ENCODE peak calls at places on chromosome 18, in six cellular contexts. One of them, this sample, is unnamed.

GRCh38 chr18:35580748-35581534 is 599 bp upstream of the GALNT1 start:
- DNase-seq in Peyer's patch: peak
- DNase-seq in CD8-positive, alpha-beta memory T cell: peak
- DNase-seq in cardiac fibroblast: peak
- DNase-seq in fibroblast of lung: peak
- DNase-seq in tibial nerve: peak
- DNase-seq in this sample: no peak

GRCh38 chr18:36337679-36338419 is 40.3 kb downstream of the FHOD3 start:
- DNase-seq in CD8-positive, alpha-beta memory T cell: no peak
- DNase-seq in fibroblast of lung: no peak
- DNase-seq in cardiac fibroblast: no peak
- DNase-seq in tibial nerve: no peak
- DNase-seq in Peyer's patch: no peak
- DNase-seq in this sample: no peak

GRCh38 chr18:67133669-67134068 is 382.9 kb downstream of the DSEL start:
- DNase-seq in cardiac fibroblast: no peak
- DNase-seq in tibial nerve: no peak
- DNase-seq in fibroblast of lung: no peak
- DNase-seq in Peyer's patch: no peak
- DNase-seq in CD8-positive, alpha-beta memory T cell: no peak
- DNase-seq in this sample: no peak

GRCh38 chr18:13264091-13264777 is 45.7 kb downstream of the LDLRAD4 start:
- DNase-seq in fibroblast of lung: peak
- DNase-seq in CD8-positive, alpha-beta memory T cell: no peak
- DNase-seq in Peyer's patch: no peak
- DNase-seq in cardiac fibroblast: no peak
- DNase-seq in tibial nerve: no peak
- DNase-seq in this sample: no peak

GRCh38 chr18:12388440-12388839 is 11.4 kb upstream of the AFG3L2 start:
- DNase-seq in fibroblast of lung: no peak
- DNase-seq in cardiac fibroblast: no peak
- DNase-seq in Peyer's patch: no peak
- DNase-seq in tibial nerve: no peak
- DNase-seq in CD8-positive, alpha-beta memory T cell: no peak
- DNase-seq in this sample: no peak

GRCh38 chr18:13626544-13626908 is 99.8 kb downstream of the FAM210A start:
- DNase-seq in Peyer's patch: no peak
- DNase-seq in cardiac fibroblast: no peak
- DNase-seq in tibial nerve: no peak
- DNase-seq in fibroblast of lung: no peak
- DNase-seq in CD8-positive, alpha-beta memory T cell: no peak
- DNase-seq in this sample: no peak

GRCh38 chr18:53567935-53568574 is 656.4 kb downstream of the MBD2 start:
- DNase-seq in cardiac fibroblast: peak
- DNase-seq in tibial nerve: no peak
- DNase-seq in CD8-positive, alpha-beta memory T cell: no peak
- DNase-seq in fibroblast of lung: peak
- DNase-seq in Peyer's patch: no peak
- DNase-seq in this sample: peak

GRCh38 chr18:49893036-49893435 is 79.7 kb upstream of the ACAA2 start:
- DNase-seq in fibroblast of lung: no peak
- DNase-seq in Peyer's patch: no peak
- DNase-seq in CD8-positive, alpha-beta memory T cell: no peak
- DNase-seq in cardiac fibroblast: no peak
- DNase-seq in tibial nerve: no peak
- DNase-seq in this sample: no peak

GRCh38 chr18:27005589-27005988 is 140.1 kb upstream of the AQP4 start:
- DNase-seq in cardiac fibroblast: peak
- DNase-seq in fibroblast of lung: no peak
- DNase-seq in tibial nerve: no peak
- DNase-seq in Peyer's patch: no peak
- DNase-seq in CD8-positive, alpha-beta memory T cell: no peak
- DNase-seq in this sample: no peak

GRCh38 chr18:36697905-36698304 is 130.9 kb downstream of the TPGS2 start:
- DNase-seq in CD8-positive, alpha-beta memory T cell: no peak
- DNase-seq in cardiac fibroblast: peak
- DNase-seq in fibroblast of lung: peak
- DNase-seq in tibial nerve: no peak
- DNase-seq in Peyer's patch: no peak
- DNase-seq in this sample: no peak

GRCh38 chr18:34709104-34709503 is 994 bp upstream of the DTNA start:
- DNase-seq in cardiac fibroblast: peak
- DNase-seq in tibial nerve: no peak
- DNase-seq in Peyer's patch: no peak
- DNase-seq in CD8-positive, alpha-beta memory T cell: no peak
- DNase-seq in fibroblast of lung: peak
- DNase-seq in this sample: no peak

GRCh38 chr18:623760-624620 is 27.2 kb downstream of the CLUL1 start:
- DNase-seq in tibial nerve: peak
- DNase-seq in Peyer's patch: peak
- DNase-seq in fibroblast of lung: peak
- DNase-seq in CD8-positive, alpha-beta memory T cell: peak
- DNase-seq in cardiac fibroblast: peak
- DNase-seq in this sample: peak

GRCh38 chr18:76394780-76395476 is 100.1 kb downstream of the ZNF516 start:
- DNase-seq in fibroblast of lung: peak
- DNase-seq in tibial nerve: no peak
- DNase-seq in CD8-positive, alpha-beta memory T cell: no peak
- DNase-seq in Peyer's patch: no peak
- DNase-seq in cardiac fibroblast: no peak
- DNase-seq in this sample: no peak

GRCh38 chr18:74255022-74255658 is 36.6 kb downstream of the CYB5A start:
- DNase-seq in fibroblast of lung: peak
- DNase-seq in tibial nerve: no peak
- DNase-seq in cardiac fibroblast: no peak
- DNase-seq in CD8-positive, alpha-beta memory T cell: no peak
- DNase-seq in Peyer's patch: no peak
- DNase-seq in this sample: no peak

GRCh38 chr18:2920027-2920426 is 73.2 kb downstream of the EMILIN2 start:
- DNase-seq in cardiac fibroblast: no peak
- DNase-seq in fibroblast of lung: no peak
- DNase-seq in tibial nerve: peak
- DNase-seq in Peyer's patch: no peak
- DNase-seq in CD8-positive, alpha-beta memory T cell: no peak
- DNase-seq in this sample: no peak

GRCh38 chr18:46917808-46918600 is 602 bp downstream of the KATNAL2 start:
- DNase-seq in cardiac fibroblast: peak
- DNase-seq in Peyer's patch: peak
- DNase-seq in CD8-positive, alpha-beta memory T cell: no peak
- DNase-seq in fibroblast of lung: peak
- DNase-seq in tibial nerve: no peak
- DNase-seq in this sample: no peak

GRCh38 chr18:6994719-6995430 is 122.7 kb downstream of the LAMA1 start:
- DNase-seq in cardiac fibroblast: no peak
- DNase-seq in tibial nerve: no peak
- DNase-seq in Peyer's patch: no peak
- DNase-seq in fibroblast of lung: peak
- DNase-seq in CD8-positive, alpha-beta memory T cell: no peak
- DNase-seq in this sample: no peak

GRCh38 chr18:22230403-22231042 is 61.1 kb downstream of the GATA6 start:
- DNase-seq in fibroblast of lung: peak
- DNase-seq in tibial nerve: no peak
- DNase-seq in Peyer's patch: no peak
- DNase-seq in cardiac fibroblast: peak
- DNase-seq in CD8-positive, alpha-beta memory T cell: no peak
- DNase-seq in this sample: no peak

GRCh38 chr18:75879196-75879595 is 451.7 kb upstream of the SMIM21 start:
- DNase-seq in CD8-positive, alpha-beta memory T cell: no peak
- DNase-seq in fibroblast of lung: peak
- DNase-seq in tibial nerve: no peak
- DNase-seq in cardiac fibroblast: no peak
- DNase-seq in Peyer's patch: no peak
- DNase-seq in this sample: no peak

GRCh38 chr18:2846638-2847340 is at the start of gene EMILIN2:
- DNase-seq in cardiac fibroblast: peak
- DNase-seq in CD8-positive, alpha-beta memory T cell: no peak
- DNase-seq in Peyer's patch: peak
- DNase-seq in fibroblast of lung: peak
- DNase-seq in tibial nerve: peak
- DNase-seq in this sample: no peak

GRCh38 chr18:79590191-79591039 is 89.2 kb upstream of the CTDP1 start:
- DNase-seq in cardiac fibroblast: peak
- DNase-seq in Peyer's patch: no peak
- DNase-seq in fibroblast of lung: no peak
- DNase-seq in tibial nerve: no peak
- DNase-seq in CD8-positive, alpha-beta memory T cell: no peak
- DNase-seq in this sample: no peak

DNA sequence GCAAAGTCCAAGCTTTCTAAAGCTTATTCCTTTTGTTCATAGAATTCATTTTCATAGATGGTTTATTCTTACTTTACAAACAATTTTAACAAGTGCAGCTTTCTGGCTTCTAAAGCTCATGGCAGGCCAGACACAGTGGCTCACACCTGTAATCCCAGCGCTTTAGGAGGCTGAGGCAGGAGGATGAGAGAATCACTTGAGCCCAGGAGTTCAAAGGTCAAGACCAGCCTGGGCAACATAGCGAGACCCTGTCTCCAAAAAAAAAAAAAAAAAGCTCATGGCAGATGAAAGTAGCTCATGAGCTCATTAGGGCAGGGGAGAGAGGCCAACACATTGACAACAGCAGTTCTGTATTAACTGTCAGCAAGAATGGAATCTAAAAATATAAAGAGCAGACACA is 28.1 kb upstream of the NPC1 start:
- DNase-seq in cardiac fibroblast: no peak
- DNase-seq in Peyer's patch: no peak
- DNase-seq in CD8-positive, alpha-beta memory T cell: no peak
- DNase-seq in tibial nerve: no peak
- DNase-seq in fibroblast of lung: no peak
- DNase-seq in this sample: no peak
- H3K4me3 ChIP-seq in cardiac fibroblast: no peak
- H3K4me3 ChIP-seq in Peyer's patch: no peak
- H3K4me3 ChIP-seq in CD8-positive, alpha-beta memory T cell: no peak
- H3K4me3 ChIP-seq in tibial nerve: no peak
- H3K4me3 ChIP-seq in fibroblast of lung: no peak
- H3K4me3 ChIP-seq in this sample: no peak

DNA sequence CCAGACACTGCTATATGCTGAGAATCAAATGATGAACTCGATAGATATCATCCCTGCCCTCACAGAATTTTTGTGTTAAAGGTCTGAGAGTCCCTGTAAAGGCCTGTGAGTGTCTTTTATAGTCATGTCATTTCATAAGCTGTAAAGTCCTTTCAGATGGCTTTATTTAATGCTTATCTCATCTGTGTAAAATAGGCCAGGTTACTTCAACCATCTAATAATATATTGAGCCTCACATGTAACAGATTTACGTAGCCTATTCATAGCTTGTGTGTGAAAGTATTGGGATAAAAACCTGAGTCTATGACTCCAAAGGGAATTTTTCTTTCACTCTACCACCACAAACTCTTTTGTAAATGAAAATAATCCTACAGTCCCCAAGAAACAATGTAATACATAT is 672.0 kb upstream of the SYT4 start:
- DNase-seq in Peyer's patch: no peak
- DNase-seq in tibial nerve: no peak
- DNase-seq in fibroblast of lung: no peak
- DNase-seq in CD8-positive, alpha-beta memory T cell: no peak
- DNase-seq in cardiac fibroblast: no peak
- DNase-seq in this sample: no peak
- H3K4me3 ChIP-seq in Peyer's patch: no peak
- H3K4me3 ChIP-seq in tibial nerve: no peak
- H3K4me3 ChIP-seq in fibroblast of lung: no peak
- H3K4me3 ChIP-seq in CD8-positive, alpha-beta memory T cell: no peak
- H3K4me3 ChIP-seq in cardiac fibroblast: no peak
- H3K4me3 ChIP-seq in this sample: no peak

GRCh38 chr18:9017170-9017899 is 85.2 kb upstream of the NDUFV2 start:
- DNase-seq in fibroblast of lung: peak
- DNase-seq in cardiac fibroblast: peak
- DNase-seq in tibial nerve: peak
- DNase-seq in Peyer's patch: peak
- DNase-seq in CD8-positive, alpha-beta memory T cell: peak
- DNase-seq in this sample: peak

GRCh38 chr18:9015689-9016088 is 86.8 kb upstream of the NDUFV2 start:
- DNase-seq in fibroblast of lung: no peak
- DNase-seq in Peyer's patch: no peak
- DNase-seq in cardiac fibroblast: no peak
- DNase-seq in tibial nerve: no peak
- DNase-seq in CD8-positive, alpha-beta memory T cell: no peak
- DNase-seq in this sample: no peak

GRCh38 chr18:9019135-9019534 is 83.4 kb upstream of the NDUFV2 start:
- DNase-seq in tibial nerve: no peak
- DNase-seq in CD8-positive, alpha-beta memory T cell: no peak
- DNase-seq in Peyer's patch: no peak
- DNase-seq in fibroblast of lung: no peak
- DNase-seq in cardiac fibroblast: no peak
- DNase-seq in this sample: no peak

GRCh38 chr18:9016819-9017169 is 85.7 kb upstream of the NDUFV2 start:
- DNase-seq in fibroblast of lung: no peak
- DNase-seq in tibial nerve: no peak
- DNase-seq in CD8-positive, alpha-beta memory T cell: no peak
- DNase-seq in cardiac fibroblast: no peak
- DNase-seq in Peyer's patch: no peak
- DNase-seq in this sample: no peak

GRCh38 chr18:9017900-9018217 is 84.6 kb upstream of the NDUFV2 start:
- DNase-seq in CD8-positive, alpha-beta memory T cell: no peak
- DNase-seq in cardiac fibroblast: peak
- DNase-seq in Peyer's patch: no peak
- DNase-seq in fibroblast of lung: peak
- DNase-seq in tibial nerve: no peak
- DNase-seq in this sample: no peak
- H3K4me3 ChIP-seq in CD8-positive, alpha-beta memory T cell: no peak
- H3K4me3 ChIP-seq in cardiac fibroblast: peak
- H3K4me3 ChIP-seq in Peyer's patch: no peak
- H3K4me3 ChIP-seq in fibroblast of lung: no peak
- H3K4me3 ChIP-seq in tibial nerve: no peak
- H3K4me3 ChIP-seq in this sample: peak

GRCh38 chr18:62325806-62326645 is 916 bp downstream of the TNFRSF11A start:
- DNase-seq in cardiac fibroblast: peak
- DNase-seq in Peyer's patch: no peak
- DNase-seq in tibial nerve: no peak
- DNase-seq in fibroblast of lung: peak
- DNase-seq in CD8-positive, alpha-beta memory T cell: no peak
- DNase-seq in this sample: peak

GRCh38 chr18:62324917-62325805 is at the start of gene TNFRSF11A:
- DNase-seq in CD8-positive, alpha-beta memory T cell: peak
- DNase-seq in fibroblast of lung: no peak
- DNase-seq in Peyer's patch: peak
- DNase-seq in cardiac fibroblast: peak
- DNase-seq in tibial nerve: no peak
- DNase-seq in this sample: no peak

GRCh38 chr18:62323483-62324354 is 1.4 kb upstream of the TNFRSF11A start:
- DNase-seq in fibroblast of lung: no peak
- DNase-seq in cardiac fibroblast: no peak
- DNase-seq in CD8-positive, alpha-beta memory T cell: no peak
- DNase-seq in tibial nerve: no peak
- DNase-seq in Peyer's patch: no peak
- DNase-seq in this sample: no peak

GRCh38 chr18:62326646-62327348 is 1.7 kb downstream of the TNFRSF11A start:
- DNase-seq in Peyer's patch: no peak
- DNase-seq in cardiac fibroblast: no peak
- DNase-seq in tibial nerve: no peak
- DNase-seq in CD8-positive, alpha-beta memory T cell: no peak
- DNase-seq in fibroblast of lung: no peak
- DNase-seq in this sample: no peak

DNA sequence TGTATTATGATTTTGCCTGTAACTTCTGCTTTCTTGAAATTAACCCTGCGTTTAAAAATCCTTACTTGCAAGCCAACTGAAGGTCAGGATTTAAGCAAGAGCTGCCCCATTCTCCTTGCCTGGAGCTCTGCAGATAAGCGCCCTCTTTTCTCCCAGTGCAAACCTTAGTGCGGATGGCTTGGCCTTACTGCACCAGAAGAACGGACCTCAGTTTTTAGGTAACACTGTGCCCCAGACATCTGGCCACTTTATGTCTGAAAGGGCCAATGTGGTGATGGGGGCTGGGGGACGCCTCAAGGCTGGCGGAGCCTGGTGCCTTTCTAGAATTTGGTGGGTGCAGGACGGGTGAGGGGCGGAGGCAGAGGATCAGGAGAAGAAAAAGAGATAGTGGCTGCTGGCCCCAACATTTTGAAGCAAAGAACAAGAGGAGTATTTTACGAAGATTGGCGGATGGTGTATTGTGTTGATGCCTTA is 718 bp upstream of the TNFRSF11A start:
- DNase-seq in cardiac fibroblast: no peak
- DNase-seq in CD8-positive, alpha-beta memory T cell: no peak
- DNase-seq in tibial nerve: no peak
- DNase-seq in fibroblast of lung: no peak
- DNase-seq in Peyer's patch: no peak
- DNase-seq in this sample: no peak
- H3K4me3 ChIP-seq in cardiac fibroblast: no peak
- H3K4me3 ChIP-seq in CD8-positive, alpha-beta memory T cell: no peak
- H3K4me3 ChIP-seq in tibial nerve: no peak
- H3K4me3 ChIP-seq in fibroblast of lung: no peak
- H3K4me3 ChIP-seq in Peyer's patch: peak
- H3K4me3 ChIP-seq in this sample: peak

This sample was measured in GM12864.